ENCODE peak calls at places on chromosomes 5 and 9, in nine cellular contexts. R is GM12891; A is progenitor cell of endocrine pancreas; J is right lobe of liver; X is body of pancreas; Q is SW 1271; M is ELF-1; E is activated CD4-positive, alpha-beta T cell treated with anti-CD3 and anti-CD28 coated beads for 24 hours; W is mucosa of gallbladder. Z is an unnamed sample.

GRCh38 chr5:157459715-157460599 is at the start of gene NIPAL4:
- DNase-seq in Q (no peak), A (no peak), X (no peak), R (peak), J (no peak), E (peak), W (no peak), M (no peak), Z (peak)

GRCh38 chr9:125511780-125512179 is 195.2 kb downstream of the MAPKAP1 start:
- DNase-seq in W (no peak), J (no peak), R (no peak), E (no peak), Q (no peak), M (no peak), A (no peak), X (no peak), Z (no peak)

GRCh38 chr9:4805519-4805918 is 12.8 kb downstream of the RCL1 start:
- DNase-seq in M (no peak), W (no peak), R (no peak), A (no peak), Q (no peak), J (no peak), E (no peak), X (no peak), Z (no peak)

GRCh38 chr9:80797427-80797825 is 891.9 kb downstream of the TLE1 start:
- DNase-seq in M (no peak), W (no peak), E (no peak), R (no peak), Q (no peak), J (no peak), A (no peak), X (no peak), Z (no peak)

GRCh38 chr5:80799041-80799440 is 144.3 kb upstream of the DHFR start:
- DNase-seq in E (no peak), J (no peak), W (no peak), X (no peak), M (no peak), Q (no peak), A (no peak), R (no peak), Z (no peak)

GRCh38 chr9:125700791-125701190 is 6.2 kb downstream of the MAPKAP1 start:
- DNase-seq in X (no peak), E (peak), J (no peak), W (no peak), Q (no peak), R (peak), M (no peak), A (no peak), Z (no peak)

GRCh38 chr5:6545770-6546690 is 86.8 kb downstream of the NSUN2 start:
- DNase-seq in R (no peak), Q (no peak), E (no peak), J (no peak), X (no peak), W (no peak), M (no peak), A (no peak), Z (no peak)

GRCh38 chr5:68544656-68545565 is 329.4 kb downstream of the PIK3R1 start:
- DNase-seq in J (no peak), Q (no peak), R (no peak), M (no peak), X (no peak), A (no peak), E (no peak), W (no peak), Z (peak)

GRCh38 chr9:4667681-4668080 is 1.4 kb upstream of the SPATA6L start:
- DNase-seq in X (no peak), R (no peak), M (no peak), W (no peak), E (no peak), J (no peak), A (no peak), Q (no peak), Z (no peak)